ENCODE peak calls at places on chromosome 10, in ten cellular contexts. J, B, R, I, L, U, C, P, E and N are unnamed samples.

GRCh38 chr10:63206997-63207952 is 74.1 kb downstream of the NRBF2 start:
- DNase-seq in J (no peak), B (peak), R (no peak), I (no peak), L (peak), U (no peak), C (no peak), P (no peak), E (no peak), N (peak)

GRCh38 chr10:47165711-47166404 is 134.1 kb upstream of the GDF10 start:
- DNase-seq in J (peak), B (peak), R (no peak), I (no peak), L (no peak), U (no peak), C (no peak), P (peak), E (no peak), N (no peak)

GRCh38 chr10:88934900-88935672 is 17.5 kb downstream of the ACTA2 start:
- DNase-seq in J (peak), B (peak), R (peak), I (peak), L (peak), U (peak), C (peak), P (peak), E (peak), N (peak)

GRCh38 chr10:131280101-131280500 is 31.4 kb downstream of the TCERG1L start:
- DNase-seq in J (no peak), B (no peak), R (no peak), I (no peak), L (no peak), U (no peak), C (no peak), P (no peak), E (no peak), N (no peak)

GRCh38 chr10:70742537-70743429 is 42.4 kb downstream of the TBATA start:
- DNase-seq in J (no peak), B (peak), R (no peak), I (no peak), L (peak), U (no peak), C (no peak), P (no peak), E (no peak), N (no peak)

GRCh38 chr10:73997806-73998622 is at the start of gene VCL:
- DNase-seq in J (peak), B (peak), R (peak), I (peak), L (peak), U (peak), C (peak), P (peak), E (peak), N (peak)

GRCh38 chr10:2023687-2024086 is 286.4 kb upstream of the ADARB2 start:
- DNase-seq in J (no peak), B (no peak), R (no peak), I (no peak), L (no peak), U (no peak), C (no peak), P (no peak), E (no peak), N (no peak)

GRCh38 chr10:46288601-46289206 is 1.9 kb downstream of the ANTXRL start:
- DNase-seq in J (no peak), B (no peak), R (no peak), I (no peak), L (no peak), U (no peak), C (no peak), P (no peak), E (no peak), N (no peak)

GRCh38 chr10:96259884-96260511 is 11.4 kb downstream of the BLNK start:
- DNase-seq in J (no peak), B (no peak), R (peak), I (no peak), L (peak), U (no peak), C (no peak), P (no peak), E (no peak), N (no peak)

GRCh38 chr10:73899401-73899780 is 11.5 kb upstream of the PLAU start:
- DNase-seq in J (no peak), B (peak), R (no peak), I (no peak), L (peak), U (no peak), C (peak), P (no peak), E (no peak), N (no peak)

GRCh38 chr10:101217450-101218281 is 11.6 kb downstream of the LBX1 start:
- DNase-seq in J (no peak), B (peak), R (no peak), I (no peak), L (peak), U (no peak), C (no peak), P (no peak), E (no peak), N (no peak)

GRCh38 chr10:14648936-14649335 is 125.8 kb downstream of the FAM107B start:
- DNase-seq in J (no peak), B (no peak), R (no peak), I (no peak), L (no peak), U (no peak), C (no peak), P (no peak), E (no peak), N (no peak)

GRCh38 chr10:66215005-66215404 is 710.8 kb upstream of the LRRTM3 start:
- DNase-seq in J (no peak), B (no peak), R (no peak), I (peak), L (peak), U (no peak), C (no peak), P (no peak), E (no peak), N (no peak)

GRCh38 chr10:126262971-126263370 is 125.3 kb downstream of the ADAM12 start:
- DNase-seq in J (no peak), B (no peak), R (no peak), I (no peak), L (peak), U (no peak), C (no peak), P (no peak), E (no peak), N (no peak)

GRCh38 chr10:88316292-88316861 is 266.7 kb downstream of the RNLS start:
- DNase-seq in J (no peak), B (no peak), R (no peak), I (peak), L (no peak), U (no peak), C (no peak), P (no peak), E (no peak), N (no peak)

GRCh38 chr10:58993480-58994221 is 182.8 kb upstream of the PHYHIPL start:
- DNase-seq in J (no peak), B (no peak), R (no peak), I (no peak), L (no peak), U (no peak), C (no peak), P (no peak), E (no peak), N (peak)

GRCh38 chr10:101375073-101375472 is 21.1 kb downstream of the BTRC start:
- DNase-seq in J (no peak), B (no peak), R (no peak), I (no peak), L (no peak), U (no peak), C (no peak), P (no peak), E (no peak), N (no peak)

GRCh38 chr10:116669080-116669479 is 48.3 kb downstream of the PNLIPRP2 start:
- DNase-seq in J (no peak), B (peak), R (no peak), I (no peak), L (no peak), U (no peak), C (no peak), P (no peak), E (no peak), N (no peak)

GRCh38 chr10:68800196-68800595 is 27.1 kb upstream of the STOX1 start:
- DNase-seq in J (no peak), B (no peak), R (no peak), I (no peak), L (no peak), U (no peak), C (no peak), P (no peak), E (no peak), N (no peak)

GRCh38 chr10:104331208-104331838 is 6.9 kb downstream of the ITPRIP start:
- DNase-seq in J (no peak), B (peak), R (no peak), I (peak), L (peak), U (no peak), C (peak), P (no peak), E (no peak), N (no peak)

GRCh38 chr10:77987671-77988070 is 41.6 kb downstream of the POLR3A start:
- DNase-seq in J (no peak), B (no peak), R (no peak), I (no peak), L (peak), U (no peak), C (no peak), P (no peak), E (no peak), N (no peak)

GRCh38 chr10:2964632-2965296 is 102.6 kb upstream of the PFKP start:
- DNase-seq in J (no peak), B (no peak), R (no peak), I (no peak), L (no peak), U (no peak), C (no peak), P (no peak), E (no peak), N (no peak)

GRCh38 chr10:79181680-79182079 is 112.9 kb downstream of the ZMIZ1 start:
- DNase-seq in J (no peak), B (no peak), R (no peak), I (no peak), L (no peak), U (no peak), C (peak), P (no peak), E (peak), N (no peak)

GRCh38 chr10:30357075-30357801 is 8.2 kb upstream of the MTPAP start:
- DNase-seq in J (peak), B (no peak), R (no peak), I (no peak), L (no peak), U (no peak), C (no peak), P (no peak), E (no peak), N (no peak)

GRCh38 chr10:99013885-99014284 is 221.8 kb downstream of the HPSE2 start:
- DNase-seq in J (no peak), B (no peak), R (no peak), I (no peak), L (no peak), U (no peak), C (no peak), P (no peak), E (no peak), N (no peak)

GRCh38 chr10:4820804-4821401 is 5.1 kb upstream of the AKR1E2 start:
- DNase-seq in J (peak), B (no peak), R (no peak), I (no peak), L (no peak), U (no peak), C (no peak), P (no peak), E (no peak), N (no peak)

GRCh38 chr10:19966751-19967150 is 150.5 kb downstream of the PLXDC2 start:
- DNase-seq in J (no peak), B (no peak), R (peak), I (peak), L (no peak), U (no peak), C (no peak), P (no peak), E (peak), N (no peak)

GRCh38 chr10:48448796-48449195 is 142.3 kb downstream of the MAPK8 start:
- DNase-seq in J (no peak), B (peak), R (no peak), I (no peak), L (peak), U (no peak), C (no peak), P (no peak), E (peak), N (no peak)

GRCh38 chr10:33524966-33525365 is 190.5 kb upstream of the NRP1 start:
- DNase-seq in J (no peak), B (no peak), R (no peak), I (no peak), L (peak), U (no peak), C (no peak), P (no peak), E (no peak), N (no peak)

GRCh38 chr10:75617485-75618155 is 186.2 kb downstream of the LRMDA start:
- DNase-seq in J (peak), B (no peak), R (no peak), I (no peak), L (no peak), U (no peak), C (no peak), P (no peak), E (no peak), N (no peak)

GRCh38 chr10:19638173-19638872 is 177.9 kb upstream of the PLXDC2 start:
- DNase-seq in J (no peak), B (peak), R (no peak), I (no peak), L (peak), U (no peak), C (no peak), P (no peak), E (no peak), N (no peak)

GRCh38 chr10:33675235-33675634 is 340.8 kb upstream of the NRP1 start:
- DNase-seq in J (no peak), B (no peak), R (no peak), I (no peak), L (no peak), U (no peak), C (no peak), P (no peak), E (no peak), N (no peak)

GRCh38 chr10:97844672-97845071 is 5.0 kb upstream of the GOLGA7B start:
- DNase-seq in J (no peak), B (no peak), R (no peak), I (no peak), L (no peak), U (no peak), C (no peak), P (no peak), E (no peak), N (no peak)

GRCh38 chr10:119006451-119007210 is 22.9 kb upstream of the NANOS1 start:
- DNase-seq in J (peak), B (peak), R (peak), I (no peak), L (peak), U (no peak), C (peak), P (no peak), E (no peak), N (no peak)

GRCh38 chr10:111077715-111078504 is 1.1 kb downstream of the ADRA2A start:
- DNase-seq in J (peak), B (peak), R (no peak), I (peak), L (no peak), U (no peak), C (no peak), P (no peak), E (no peak), N (no peak)

GRCh38 chr10:92880233-92880861 is 32.0 kb downstream of the EXOC6 start:
- DNase-seq in J (no peak), B (peak), R (peak), I (peak), L (peak), U (peak), C (peak), P (peak), E (no peak), N (no peak)

GRCh38 chr10:110462308-110463095 is 35.2 kb upstream of the DUSP5 start:
- DNase-seq in J (no peak), B (no peak), R (no peak), I (no peak), L (no peak), U (no peak), C (no peak), P (no peak), E (no peak), N (no peak)

GRCh38 chr10:5892007-5892406 is 2.0 kb downstream of the FBH1 start:
- DNase-seq in J (no peak), B (no peak), R (no peak), I (no peak), L (no peak), U (no peak), C (no peak), P (no peak), E (no peak), N (no peak)